ENCODE peak calls at places on chromosomes 2 and 18, in nine cellular contexts. C, T, W, S, I, L, U, D and Z are unnamed samples.

GRCh38 chr2:170969872-170970271 is 40.8 kb downstream of the GORASP2 start:
- DNase-seq in C (no peak), T (no peak), W (no peak), S (no peak), I (no peak), L (no peak), U (no peak), D (no peak), Z (no peak)

GRCh38 chr18:35132284-35132910 is 91.2 kb downstream of the MAPRE2 start:
- DNase-seq in C (no peak), T (no peak), W (no peak), S (no peak), I (no peak), L (no peak), U (no peak), D (no peak), Z (no peak)

GRCh38 chr2:104408266-104408665 is 445.6 kb upstream of the POU3F3 start:
- DNase-seq in C (no peak), T (peak; percentile 51), W (no peak), S (no peak), I (no peak), L (no peak), U (no peak), D (no peak), Z (no peak)

GRCh38 chr2:212618636-212619035 is 80.0 kb upstream of the ERBB4 start:
- DNase-seq in C (no peak), T (no peak), W (no peak), S (no peak), I (no peak), L (no peak), U (no peak), D (no peak), Z (no peak)

GRCh38 chr2:16713011-16713423 is 47.4 kb upstream of the CYRIA start:
- DNase-seq in C (no peak), T (no peak), W (no peak), S (no peak), I (no peak), L (no peak), U (no peak), D (no peak), Z (no peak)

GRCh38 chr2:200615247-200615646 is 29.4 kb downstream of the AOX1 start:
- DNase-seq in C (no peak), T (no peak), W (peak; percentile 26), S (no peak), I (peak; percentile 76), L (no peak), U (no peak), D (no peak), Z (peak; percentile 69)

GRCh38 chr2:82501217-82501616 is 1957.9 kb downstream of the SUCLG1 start:
- DNase-seq in C (no peak), T (no peak), W (no peak), S (no peak), I (no peak), L (no peak), U (no peak), D (no peak), Z (no peak)

GRCh38 chr2:27655155-27655951 is 8.1 kb downstream of the SUPT7L start:
- DNase-seq in C (no peak), T (no peak), W (no peak), S (no peak), I (no peak), L (no peak), U (no peak), D (no peak), Z (no peak)

GRCh38 chr2:9474361-9475117 is at the start of gene IAH1:
- DNase-seq in C (peak; percentile 86), T (peak; percentile 56), W (peak; percentile 76), S (no peak), I (peak; percentile 35), L (peak; percentile 27), U (peak; percentile 70), D (peak; percentile 78), Z (no peak)

GRCh38 chr2:195489101-195489500 is 167.9 kb upstream of the SLC39A10 start:
- DNase-seq in C (no peak), T (no peak), W (no peak), S (no peak), I (no peak), L (no peak), U (no peak), D (no peak), Z (no peak)

GRCh38 chr2:60392014-60392391 is 161.5 kb downstream of the BCL11A start:
- DNase-seq in C (no peak), T (no peak), W (no peak), S (no peak), I (no peak), L (no peak), U (no peak), D (no peak), Z (no peak)

GRCh38 chr2:150335596-150335995 is 151.9 kb downstream of the RND3 start:
- DNase-seq in C (no peak), T (no peak), W (no peak), S (no peak), I (no peak), L (no peak), U (no peak), D (no peak), Z (no peak)

GRCh38 chr18:62877448-62878221 is 162.3 kb downstream of the PHLPP1 start:
- DNase-seq in C (no peak), T (no peak), W (no peak), S (no peak), I (peak; percentile 86), L (peak; percentile 33), U (no peak), D (no peak), Z (peak; percentile 66)

GRCh38 chr2:16674154-16674553 is 8.5 kb upstream of the CYRIA start:
- DNase-seq in C (no peak), T (no peak), W (no peak), S (no peak), I (no peak), L (no peak), U (no peak), D (no peak), Z (no peak)